ENCODE peak calls at places on chromosomes 4 and X, in five cellular contexts. One of them, this sample, is unnamed.

GRCh38 chr4:38566811-38567398 is 97.1 kb upstream of the KLF3 start:
- DNase-seq in neural crest cell: no peak
- DNase-seq in astrocyte of the cerebellum: peak; percentile 60
- DNase-seq in GM12865: no peak
- DNase-seq in activated CD4-positive, alpha-beta T cell treated with anti-CD3 and anti-CD28 coated beads, Interleukin-2, amount 50 U/mL, for 1 hour: no peak
- DNase-seq in this sample: no peak

GRCh38 chr4:105683038-105683437 is 25.5 kb downstream of the INTS12 start:
- DNase-seq in neural crest cell: no peak
- DNase-seq in astrocyte of the cerebellum: no peak
- DNase-seq in GM12865: no peak
- DNase-seq in activated CD4-positive, alpha-beta T cell treated with anti-CD3 and anti-CD28 coated beads, Interleukin-2, amount 50 U/mL, for 1 hour: no peak
- DNase-seq in this sample: no peak

GRCh38 chrX:16892504-16893362 is 22.6 kb upstream of the RBBP7 start:
- DNase-seq in neural crest cell: peak; percentile 80
- DNase-seq in astrocyte of the cerebellum: peak; percentile 53
- DNase-seq in GM12865: peak; percentile 77
- DNase-seq in activated CD4-positive, alpha-beta T cell treated with anti-CD3 and anti-CD28 coated beads, Interleukin-2, amount 50 U/mL, for 1 hour: peak; percentile 33
- DNase-seq in this sample: peak; percentile 18

GRCh38 chr4:85951-86350 is 32.8 kb downstream of the ZNF595 start:
- DNase-seq in neural crest cell: no peak
- DNase-seq in astrocyte of the cerebellum: no peak
- DNase-seq in GM12865: no peak
- DNase-seq in activated CD4-positive, alpha-beta T cell treated with anti-CD3 and anti-CD28 coated beads, Interleukin-2, amount 50 U/mL, for 1 hour: no peak
- DNase-seq in this sample: no peak

GRCh38 chrX:125769628-125770027 is 396.5 kb downstream of the DCAF12L2 start:
- DNase-seq in neural crest cell: no peak
- DNase-seq in astrocyte of the cerebellum: no peak
- DNase-seq in GM12865: no peak
- DNase-seq in activated CD4-positive, alpha-beta T cell treated with anti-CD3 and anti-CD28 coated beads, Interleukin-2, amount 50 U/mL, for 1 hour: no peak
- DNase-seq in this sample: no peak

GRCh38 chr4:87632469-87632868 is 17.6 kb upstream of the DMP1 start:
- DNase-seq in neural crest cell: no peak
- DNase-seq in astrocyte of the cerebellum: no peak
- DNase-seq in GM12865: no peak
- DNase-seq in activated CD4-positive, alpha-beta T cell treated with anti-CD3 and anti-CD28 coated beads, Interleukin-2, amount 50 U/mL, for 1 hour: no peak
- DNase-seq in this sample: no peak

GRCh38 chr4:67160409-67160808 is 384.9 kb downstream of the CENPC start:
- DNase-seq in neural crest cell: no peak
- DNase-seq in astrocyte of the cerebellum: no peak
- DNase-seq in GM12865: no peak
- DNase-seq in activated CD4-positive, alpha-beta T cell treated with anti-CD3 and anti-CD28 coated beads, Interleukin-2, amount 50 U/mL, for 1 hour: no peak
- DNase-seq in this sample: no peak

GRCh38 chr4:163505374-163505773 is 10.9 kb downstream of the TMA16 start:
- DNase-seq in neural crest cell: no peak
- DNase-seq in astrocyte of the cerebellum: no peak
- DNase-seq in GM12865: no peak
- DNase-seq in activated CD4-positive, alpha-beta T cell treated with anti-CD3 and anti-CD28 coated beads, Interleukin-2, amount 50 U/mL, for 1 hour: no peak
- DNase-seq in this sample: no peak

GRCh38 chr4:53235547-53235946 is 130.3 kb downstream of the SCFD2 start:
- DNase-seq in neural crest cell: no peak
- DNase-seq in astrocyte of the cerebellum: no peak
- DNase-seq in GM12865: peak; percentile 65
- DNase-seq in activated CD4-positive, alpha-beta T cell treated with anti-CD3 and anti-CD28 coated beads, Interleukin-2, amount 50 U/mL, for 1 hour: no peak
- DNase-seq in this sample: no peak

GRCh38 chrX:56564921-56565861 is 1.8 kb downstream of the UBQLN2 start:
- DNase-seq in neural crest cell: no peak
- DNase-seq in astrocyte of the cerebellum: no peak
- DNase-seq in GM12865: peak; percentile 10
- DNase-seq in activated CD4-positive, alpha-beta T cell treated with anti-CD3 and anti-CD28 coated beads, Interleukin-2, amount 50 U/mL, for 1 hour: no peak
- DNase-seq in this sample: no peak

GRCh38 chr4:174217273-174218126 is 66.0 kb downstream of the FBXO8 start:
- DNase-seq in neural crest cell: no peak
- DNase-seq in astrocyte of the cerebellum: peak; percentile 79
- DNase-seq in GM12865: no peak
- DNase-seq in activated CD4-positive, alpha-beta T cell treated with anti-CD3 and anti-CD28 coated beads, Interleukin-2, amount 50 U/mL, for 1 hour: no peak
- DNase-seq in this sample: no peak

This sample was measured in brain pericyte.